ENCODE peak calls at places on chromosomes 13 and 19, in four cellular contexts. K is thoracic aorta, V is neural progenitor cell, Y is foreskin fibroblast. W is an unnamed sample.

GRCh38 chr19:5292843-5293606 is 47.6 kb downstream of the PTPRS start:
- DNase-seq in K (peak), V (peak), Y (peak), W (no peak)

GRCh38 chr19:16104722-16105121 is 7.0 kb upstream of the RAB8A start:
- DNase-seq in K (no peak), V (no peak), Y (no peak), W (no peak)

GRCh38 chr19:15291089-15291488 is 41.2 kb downstream of the BRD4 start:
- DNase-seq in K (no peak), V (no peak), Y (no peak), W (no peak)

GRCh38 chr13:32409561-32410440 is 18.1 kb downstream of the N4BP2L1 start:
- DNase-seq in K (no peak), V (peak), Y (peak), W (peak)

GRCh38 chr13:79802389-79803140 is 321.6 kb downstream of the NDFIP2 start:
- DNase-seq in K (no peak), V (no peak), Y (no peak), W (no peak)

GRCh38 chr19:35045667-35046300 is 4.3 kb downstream of the HPN start:
- DNase-seq in K (no peak), V (peak), Y (no peak), W (no peak)

GRCh38 chr13:93752506-93752905 is 525.9 kb downstream of the GPC6 start:
- DNase-seq in K (no peak), V (no peak), Y (no peak), W (no peak)

GRCh38 chr19:14381689-14382474 is 638 bp downstream of the ADGRE5 start:
- DNase-seq in K (peak), V (no peak), Y (no peak), W (no peak)

GRCh38 chr13:97810152-97810551 is 143.3 kb upstream of the IPO5 start:
- DNase-seq in K (no peak), V (peak), Y (no peak), W (no peak)

GRCh38 chr19:6693056-6693471 is 23.1 kb upstream of the TNFSF14 start:
- DNase-seq in K (no peak), V (no peak), Y (no peak), W (no peak)

GRCh38 chr19:5832049-5832448 is 7.5 kb downstream of the FUT6 start:
- DNase-seq in K (no peak), V (no peak), Y (no peak), W (no peak)

GRCh38 chr13:39105110-39105509 is 66.9 kb downstream of the NHLRC3 start:
- DNase-seq in K (no peak), V (no peak), Y (no peak), W (no peak)

GRCh38 chr19:28961772-28962500 is 251.0 kb downstream of the UQCRFS1 start:
- DNase-seq in K (no peak), V (no peak), Y (no peak), W (peak)

GRCh38 chr19:40286674-40287421 is 1.7 kb upstream of the AKT2 start:
- DNase-seq in K (no peak), V (no peak), Y (no peak), W (no peak)

GRCh38 chr19:16899566-16900075 is 10.8 kb downstream of the F2RL3 start:
- DNase-seq in K (no peak), V (peak), Y (no peak), W (no peak)

DNA sequence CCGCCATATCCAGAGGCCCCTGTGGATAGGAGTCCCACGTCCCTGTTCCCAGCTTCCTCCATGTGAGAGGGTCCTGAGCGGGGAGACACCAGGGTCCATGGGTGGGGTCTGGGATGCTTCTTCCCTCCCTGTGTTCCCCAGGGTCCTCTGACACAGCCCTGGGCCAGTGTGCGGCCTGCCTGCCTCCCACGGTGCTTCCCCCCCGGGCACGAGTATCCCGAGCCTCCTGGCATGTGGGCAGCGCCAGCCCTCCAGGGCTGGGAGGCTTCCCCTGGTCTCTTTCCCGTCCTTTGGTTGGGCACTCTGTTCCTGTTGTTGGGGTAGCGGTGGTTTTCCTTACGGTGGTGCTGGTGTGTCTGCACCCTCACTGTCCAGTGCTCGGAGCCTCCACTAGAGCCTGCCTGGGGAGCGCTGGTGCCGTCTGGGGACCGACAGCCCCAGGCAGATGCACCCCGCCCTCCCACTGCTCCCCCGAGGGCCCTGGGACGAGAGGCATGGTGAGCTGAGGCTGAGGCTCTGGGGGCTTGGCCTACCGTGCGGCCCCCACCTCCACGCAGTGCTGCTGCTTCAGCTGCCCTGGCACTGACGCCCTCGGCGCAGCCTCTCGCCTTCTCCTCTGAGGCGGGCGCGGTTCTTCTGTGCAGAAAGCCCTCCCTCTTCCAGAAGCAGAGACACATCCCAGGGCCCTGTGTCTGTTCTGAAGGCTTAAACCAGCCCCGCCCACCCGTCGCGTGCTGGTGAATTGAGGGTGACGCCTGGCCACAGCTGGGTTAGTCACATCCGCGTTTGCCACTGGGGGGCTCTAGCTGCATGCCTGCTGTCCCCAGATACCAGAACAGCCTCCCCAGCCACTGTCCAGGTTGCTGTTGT is 27.9 kb downstream of the PLEKHJ1 start:
- DNase-seq in K (peak), V (peak), Y (peak), W (no peak)
- H3K4me3 ChIP-seq in K (no peak), V (no peak), Y (peak), W (no peak)

DNA sequence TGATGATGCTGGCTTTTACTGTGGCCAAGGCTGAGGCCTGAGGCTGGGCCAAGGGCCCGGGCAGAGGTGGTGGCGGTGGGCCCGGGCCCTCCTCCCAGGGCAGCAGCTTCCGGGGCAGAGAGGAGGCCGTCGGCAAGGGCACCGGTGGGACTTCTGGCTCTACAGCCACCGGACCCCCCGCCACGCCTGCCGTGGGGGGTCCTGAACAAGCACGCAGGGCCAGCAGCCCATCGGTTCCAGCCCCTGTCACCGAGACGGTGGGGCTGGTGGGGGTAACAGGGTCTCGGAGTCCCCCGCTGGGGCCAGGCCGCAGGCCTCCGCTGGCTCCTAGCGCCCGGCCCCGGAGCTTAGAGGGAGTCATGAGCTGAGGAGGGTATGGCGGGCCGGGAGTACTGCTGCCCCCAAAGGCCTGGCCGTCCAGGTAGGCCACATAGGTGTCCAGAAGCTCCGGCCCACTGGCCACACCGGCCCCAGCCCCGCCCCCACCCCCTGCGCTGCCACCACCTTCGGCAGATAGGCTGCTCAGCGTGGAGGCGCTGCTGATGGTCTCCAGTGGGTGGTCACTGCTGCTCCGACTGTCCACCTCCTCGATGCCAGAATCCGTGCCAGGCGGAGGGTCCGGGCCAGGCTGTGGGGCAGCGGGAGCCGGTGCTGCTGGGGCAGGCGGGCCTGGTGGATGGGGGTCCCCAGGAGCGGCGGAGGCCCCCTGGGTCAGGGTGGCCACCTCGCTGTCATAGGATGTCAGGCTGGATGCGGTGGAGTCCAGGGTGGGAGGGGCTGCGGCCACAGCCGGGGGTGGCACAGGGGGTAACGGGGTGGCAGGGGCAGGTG is 17.3 kb downstream of the C19orf81 start:
- DNase-seq in K (no peak), V (no peak), Y (no peak), W (no peak)
- TF ChIP-seq CTCF in K (no peak), V (no peak), Y (no peak), W (no peak)

GRCh38 chr19:45883881-45884681 is 1.9 kb downstream of the IRF2BP1 start:
- DNase-seq in K (no peak), V (no peak), Y (no peak), W (no peak)
- H3K4me3 ChIP-seq in K (peak), V (no peak), Y (no peak), W (no peak)

GRCh38 chr19:53795019-53795418 is 29.1 kb downstream of the NLRP12 start:
- DNase-seq in K (no peak), V (no peak), Y (no peak), W (no peak)

GRCh38 chr19:53789708-53790678 is 34.1 kb downstream of the NLRP12 start:
- DNase-seq in K (no peak), V (no peak), Y (no peak), W (no peak)

GRCh38 chr19:53792721-53793433 is 31.2 kb downstream of the NLRP12 start:
- DNase-seq in K (peak), V (peak), Y (peak), W (peak)
- TF ChIP-seq CTCF in K (peak), V (peak), Y (peak), W (peak)

DNA sequence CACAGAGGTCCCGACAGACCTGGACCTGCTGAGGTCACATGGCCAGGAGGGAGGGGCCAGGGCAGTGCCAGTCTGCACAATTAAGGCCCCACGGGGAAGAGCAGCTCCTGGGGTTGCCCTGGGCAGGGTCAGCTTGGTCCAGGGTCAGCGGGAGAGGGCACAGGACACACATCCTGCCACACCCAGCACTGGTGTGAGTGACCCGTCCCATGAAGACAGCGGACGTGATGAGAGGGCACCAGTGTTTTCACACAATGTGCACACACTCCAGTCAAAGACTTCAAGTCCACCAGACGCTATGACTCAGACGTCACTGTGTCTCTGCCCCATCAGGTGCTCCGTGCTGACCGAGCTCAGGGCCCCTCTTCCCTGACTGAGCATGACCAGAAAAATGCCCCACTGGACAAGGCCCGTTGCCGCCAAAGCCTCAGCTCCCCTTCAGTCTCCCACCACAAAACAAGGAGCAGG is 4.2 kb downstream of the TMEM259 start:
- DNase-seq in K (no peak), V (no peak), Y (peak), W (no peak)
- H3K4me3 ChIP-seq in K (peak), V (no peak), Y (no peak), W (no peak)

W was measured in AG09309.